ENCODE peak calls at places on chromosomes 5 and 9, in seven cellular contexts. V is fibroblast of mammary gland, L is fibroblast of lung, X is PC-9, S is HFF-Myc, J is heart right ventricle, K is AG04449. E is an unnamed sample.

GRCh38 chr5:118007262-118007661 is 981.1 kb downstream of the DTWD2 start:
- DNase-seq in X (no peak), S (no peak), V (no peak), K (no peak), L (no peak), J (no peak), E (no peak)

GRCh38 chr5:173866249-173867172 is 21.6 kb upstream of the CPEB4 start:
- DNase-seq in J (peak), X (no peak), S (no peak), K (no peak), L (no peak), V (no peak), E (no peak)

GRCh38 chr9:761155-761792 is 80.2 kb upstream of the DMRT1 start:
- DNase-seq in L (peak), K (no peak), J (no peak), X (peak), S (no peak), V (peak), E (no peak)

GRCh38 chr5:157596449-157596848 is 20.9 kb upstream of the ADAM19 start:
- DNase-seq in L (no peak), S (no peak), V (peak), X (no peak), J (no peak), K (no peak), E (no peak)

GRCh38 chr9:131264231-131264630 is 12.1 kb downstream of the FAM78A start:
- DNase-seq in X (no peak), V (no peak), S (no peak), J (no peak), K (no peak), L (no peak), E (no peak)

GRCh38 chr5:128228506-128228905 is 144.9 kb downstream of the SLC12A2 start:
- DNase-seq in L (peak), X (peak), K (no peak), S (peak), J (no peak), V (peak), E (peak)

GRCh38 chr5:68554566-68555279 is 339.2 kb downstream of the PIK3R1 start:
- DNase-seq in V (peak), L (peak), J (peak), S (peak), K (peak), X (no peak), E (no peak)

GRCh38 chr5:62306494-62307363 is 723 bp downstream of the KIF2A start:
- DNase-seq in J (peak), L (peak), K (no peak), X (no peak), S (peak), V (peak), E (no peak)

GRCh38 chr9:115328228-115328627 is 210.3 kb upstream of the TNC start:
- DNase-seq in V (peak), L (peak), S (no peak), J (no peak), K (peak), X (no peak), E (no peak)

GRCh38 chr5:138985683-138986082 is 110.5 kb upstream of the LRRTM2 start:
- DNase-seq in S (no peak), L (no peak), J (no peak), X (no peak), K (no peak), V (no peak), E (no peak)

GRCh38 chr9:20684035-20684864 is at the start of gene FOCAD:
- DNase-seq in S (peak), K (peak), L (peak), V (peak), X (peak), J (peak), E (no peak)

GRCh38 chr5:157598350-157598936 is 22.9 kb upstream of the ADAM19 start:
- DNase-seq in K (no peak), L (no peak), X (no peak), J (no peak), V (no peak), S (no peak), E (no peak)

GRCh38 chr9:123322771-123323481 is 33.1 kb upstream of the CRB2 start:
- DNase-seq in L (no peak), V (no peak), K (no peak), J (no peak), S (no peak), X (no peak), E (no peak)

GRCh38 chr5:4987431-4987830 is 152.7 kb upstream of the ADAMTS16 start:
- DNase-seq in L (no peak), X (no peak), V (no peak), S (no peak), K (no peak), J (no peak), E (no peak)

GRCh38 chr5:11105706-11106105 is 344.7 kb upstream of the DAP start:
- DNase-seq in K (no peak), L (no peak), S (no peak), X (no peak), J (no peak), V (no peak), E (no peak)

GRCh38 chr5:173204185-173204979 is 30.6 kb downstream of the NKX2-5 start:
- DNase-seq in S (no peak), J (no peak), L (peak), K (no peak), V (peak), X (no peak), E (no peak)

GRCh38 chr5:146425023-146425422 is 22.1 kb upstream of the TCERG1 start:
- DNase-seq in J (no peak), V (no peak), K (no peak), L (no peak), X (no peak), S (no peak), E (no peak)

GRCh38 chr5:159971931-159972461 is 36.9 kb upstream of the TTC1 start:
- DNase-seq in L (no peak), K (no peak), X (no peak), V (no peak), J (peak), S (no peak), E (no peak)

GRCh38 chr5:142542906-142543305 is 143.0 kb downstream of the FGF1 start:
- DNase-seq in V (peak), K (no peak), J (no peak), X (no peak), S (no peak), L (peak), E (no peak)

GRCh38 chr9:16364347-16364746 is 506.1 kb downstream of the BNC2 start:
- DNase-seq in J (peak), K (no peak), X (no peak), V (no peak), L (no peak), S (no peak), E (no peak)

GRCh38 chr5:55609413-55609812 is 74.6 kb upstream of the PLPP1 start:
- DNase-seq in K (no peak), J (no peak), V (no peak), S (no peak), X (no peak), L (no peak), E (no peak)

GRCh38 chr9:87725356-87725899 is 491 bp upstream of the CTSL start:
- DNase-seq in L (no peak), J (no peak), S (peak), V (peak), K (no peak), X (no peak), E (no peak)

GRCh38 chr9:36833954-36834353 is 200.1 kb downstream of the PAX5 start:
- DNase-seq in J (no peak), L (no peak), X (no peak), S (no peak), V (no peak), K (no peak), E (no peak)

GRCh38 chr5:143874312-143874711 is 62.4 kb downstream of the HMHB1 start:
- DNase-seq in X (no peak), J (no peak), L (peak), S (no peak), K (no peak), V (no peak), E (peak)

DNA sequence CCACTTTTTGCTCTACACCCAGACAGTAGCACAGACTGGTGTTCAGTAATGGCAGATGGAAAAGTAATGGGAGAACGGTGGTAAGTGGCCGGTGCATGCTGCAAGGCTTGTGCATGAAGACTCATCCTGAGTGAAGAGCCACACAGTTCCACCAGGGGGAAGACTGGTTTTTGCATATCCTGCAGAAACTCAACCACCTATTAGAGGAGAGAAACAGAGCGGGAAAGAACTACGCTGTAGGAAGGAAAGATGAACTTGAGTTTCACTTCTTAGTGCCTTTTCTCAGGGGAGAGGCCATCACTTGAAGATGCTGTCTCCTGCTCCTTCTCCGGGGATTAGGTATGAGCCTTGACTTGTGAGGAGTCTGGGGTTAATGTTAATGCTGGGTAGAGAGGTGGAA is 9.4 kb upstream of the PRSS3 start:
- DNase-seq in K (no peak), S (no peak), V (peak), J (no peak), X (no peak), L (no peak), E (no peak)
- TF ChIP-seq CTCF in K (peak), S (peak), V (peak), J (no peak), X (no peak), L (peak), E (peak)

GRCh38 chr9:95127249-95128176 is 190.0 kb downstream of the FANCC start:
- DNase-seq in K (no peak), X (peak), V (peak), J (peak), L (peak), S (no peak), E (no peak)
- H3K4me3 ChIP-seq in K (peak), X (no peak), V (peak), J (peak), L (peak), S (peak), E (peak)

GRCh38 chr9:82532504-82532903 is 530.4 kb downstream of the RASEF start:
- DNase-seq in L (peak), J (no peak), K (no peak), X (no peak), S (no peak), V (peak), E (no peak)
- TF ChIP-seq CTCF in L (peak), J (peak), K (no peak), X (peak), S (no peak), V (no peak), E (peak)

DNA sequence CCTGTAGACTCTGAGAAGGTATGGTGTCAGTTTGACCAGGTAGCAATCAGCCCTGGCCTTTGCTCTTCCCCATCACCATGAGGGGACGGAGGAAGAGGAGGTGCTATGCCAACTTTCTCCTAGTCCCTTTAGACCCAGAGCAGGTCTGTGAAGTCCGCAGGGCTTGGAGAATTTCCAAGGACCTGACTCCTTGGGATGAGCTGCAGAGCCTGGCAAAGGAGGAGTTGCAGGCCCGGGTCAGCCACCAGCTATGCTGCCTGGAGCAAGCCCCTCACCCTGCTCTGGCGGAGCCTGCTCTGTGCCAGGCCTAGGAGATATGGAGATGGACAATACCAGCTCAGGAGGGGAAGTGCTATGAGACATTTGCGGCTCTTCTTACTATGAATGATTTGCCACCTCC is 188.3 kb downstream of the CDK5RAP2 start:
- DNase-seq in X (no peak), K (no peak), J (no peak), V (no peak), S (no peak), L (no peak), E (no peak)
- H3K4me3 ChIP-seq in X (no peak), K (no peak), J (no peak), V (no peak), S (no peak), L (no peak), E (no peak)

GRCh38 chr5:127028822-127029457 is 1.4 kb downstream of the MARCHF3 start:
- DNase-seq in L (peak), J (no peak), K (no peak), S (no peak), V (peak), X (no peak), E (no peak)

GRCh38 chr5:127027539-127027938 is 2.8 kb downstream of the MARCHF3 start:
- DNase-seq in K (no peak), X (no peak), L (no peak), V (no peak), S (no peak), J (no peak), E (no peak)

GRCh38 chr5:127031147-127031862 is 947 bp upstream of the MARCHF3 start:
- DNase-seq in X (no peak), J (peak), L (no peak), V (no peak), K (no peak), S (no peak), E (no peak)

GRCh38 chr5:127030259-127031146 is at the start of gene MARCHF3:
- DNase-seq in V (peak), K (peak), X (peak), J (peak), S (peak), L (peak), E (peak)

GRCh38 chr5:127029513-127030258 is 672 bp downstream of the MARCHF3 start:
- DNase-seq in X (peak), S (no peak), V (peak), L (peak), J (peak), K (no peak), E (no peak)
- TF ChIP-seq CTCF in X (peak), S (peak), V (peak), L (peak), J (peak), K (peak), E (peak)